ENCODE peak calls at places on chromosomes 4 and X, in seven cellular contexts. Z, B, E, W, U, T and F are unnamed samples.

GRCh38 chrX:31353095-31353494 is 281.3 kb upstream of the FTHL17 start:
- DNase-seq in Z (no peak), B (no peak), E (no peak), W (no peak), U (no peak), T (no peak), F (no peak)

GRCh38 chrX:96685205-96686099 is 810 bp downstream of the DIAPH2 start:
- DNase-seq in Z (peak; percentile 14), B (peak; percentile 60), E (peak; percentile 56), W (peak; percentile 45), U (peak; percentile 41), T (no peak), F (no peak)

GRCh38 chr4:10180927-10181744 is 64.5 kb upstream of the WDR1 start:
- DNase-seq in Z (no peak), B (peak; percentile 12), E (no peak), W (no peak), U (no peak), T (no peak), F (no peak)

GRCh38 chrX:55057691-55058249 is 17.1 kb upstream of the PAGE2B start:
- DNase-seq in Z (no peak), B (peak; percentile 51), E (no peak), W (no peak), U (peak; percentile 23), T (no peak), F (peak; percentile 24)

GRCh38 chr4:100882661-100883060 is 364.8 kb upstream of the EMCN start:
- DNase-seq in Z (no peak), B (no peak), E (no peak), W (no peak), U (no peak), T (no peak), F (no peak)

GRCh38 chr4:65791807-65792308 is 121.6 kb upstream of the EPHA5 start:
- DNase-seq in Z (no peak), B (no peak), E (no peak), W (no peak), U (no peak), T (no peak), F (no peak)

GRCh38 chr4:3721627-3722026 is 44.6 kb upstream of the ADRA2C start:
- DNase-seq in Z (no peak), B (no peak), E (no peak), W (no peak), U (peak; percentile 45), T (no peak), F (no peak)

GRCh38 chr4:1045193-1045594 is 33.8 kb downstream of the FGFRL1 start:
- DNase-seq in Z (no peak), B (peak; percentile 7), E (peak; percentile 56), W (no peak), U (no peak), T (no peak), F (no peak)

GRCh38 chr4:77104405-77105292 is 28.9 kb upstream of the CCNI start:
- DNase-seq in Z (no peak), B (no peak), E (peak; percentile 85), W (peak; percentile 73), U (peak; percentile 79), T (no peak), F (peak; percentile 77)

GRCh38 chr4:8465615-8466611 is 25.3 kb downstream of the TRMT44 start:
- DNase-seq in Z (no peak), B (no peak), E (no peak), W (no peak), U (no peak), T (no peak), F (no peak)

GRCh38 chrX:2679534-2680485 is 11.3 kb upstream of the CD99 start:
- DNase-seq in Z (no peak), B (no peak), E (no peak), W (no peak), U (no peak), T (no peak), F (no peak)

GRCh38 chr4:41438564-41438963 is 99.4 kb upstream of the LIMCH1 start:
- DNase-seq in Z (no peak), B (no peak), E (no peak), W (no peak), U (no peak), T (no peak), F (no peak)